ENCODE peak calls at places on chromosomes 13 and 19, in eight cellular contexts. One of them, this sample, is unnamed.

GRCh38 chr13:31168166-31168565 is 6.5 kb upstream of the HSPH1 start:
- DNase-seq in tibial nerve: no peak
- DNase-seq in CD8-positive, alpha-beta T cell: no peak
- DNase-seq in tibial artery: no peak
- DNase-seq in CD8-positive, alpha-beta memory T cell: no peak
- DNase-seq in Panc1: no peak
- DNase-seq in IMR-90: no peak
- DNase-seq in pancreas: no peak
- DNase-seq in this sample: no peak

GRCh38 chr13:50809133-50810090 is 34.1 kb downstream of the DLEU7 start:
- DNase-seq in tibial nerve: no peak
- DNase-seq in CD8-positive, alpha-beta T cell: no peak
- DNase-seq in tibial artery: no peak
- DNase-seq in CD8-positive, alpha-beta memory T cell: no peak
- DNase-seq in Panc1: no peak
- DNase-seq in IMR-90: no peak
- DNase-seq in pancreas: no peak
- DNase-seq in this sample: no peak

GRCh38 chr19:48501446-48501960 is 10.1 kb downstream of the LMTK3 start:
- DNase-seq in tibial nerve: no peak
- DNase-seq in CD8-positive, alpha-beta T cell: no peak
- DNase-seq in tibial artery: no peak
- DNase-seq in CD8-positive, alpha-beta memory T cell: no peak
- DNase-seq in Panc1: no peak
- DNase-seq in IMR-90: no peak
- DNase-seq in pancreas: peak; percentile 87
- DNase-seq in this sample: peak; percentile 84

GRCh38 chr19:52665529-52665928 is 27.4 kb upstream of the ZNF83 start:
- DNase-seq in tibial nerve: no peak
- DNase-seq in CD8-positive, alpha-beta T cell: no peak
- DNase-seq in tibial artery: no peak
- DNase-seq in CD8-positive, alpha-beta memory T cell: no peak
- DNase-seq in Panc1: peak; percentile 17
- DNase-seq in IMR-90: peak; percentile 39
- DNase-seq in pancreas: no peak
- DNase-seq in this sample: no peak

GRCh38 chr19:18390075-18390909 is 4.3 kb downstream of the GDF15 start:
- DNase-seq in tibial nerve: no peak
- DNase-seq in CD8-positive, alpha-beta T cell: no peak
- DNase-seq in tibial artery: no peak
- DNase-seq in CD8-positive, alpha-beta memory T cell: no peak
- DNase-seq in Panc1: no peak
- DNase-seq in IMR-90: no peak
- DNase-seq in pancreas: no peak
- DNase-seq in this sample: no peak

GRCh38 chr13:113973218-113974164 is at the start of gene C13orf46:
- DNase-seq in tibial nerve: no peak
- DNase-seq in CD8-positive, alpha-beta T cell: no peak
- DNase-seq in tibial artery: no peak
- DNase-seq in CD8-positive, alpha-beta memory T cell: no peak
- DNase-seq in Panc1: no peak
- DNase-seq in IMR-90: no peak
- DNase-seq in pancreas: peak; percentile 49
- DNase-seq in this sample: no peak

GRCh38 chr19:44512326-44513298 is 12.3 kb upstream of the ZNF180 start:
- DNase-seq in tibial nerve: no peak
- DNase-seq in CD8-positive, alpha-beta T cell: no peak
- DNase-seq in tibial artery: no peak
- DNase-seq in CD8-positive, alpha-beta memory T cell: no peak
- DNase-seq in Panc1: no peak
- DNase-seq in IMR-90: peak; percentile 58
- DNase-seq in pancreas: no peak
- DNase-seq in this sample: peak; percentile 65

GRCh38 chr13:102628559-102628958 is 31.8 kb downstream of the TPP2 start:
- DNase-seq in tibial nerve: no peak
- DNase-seq in CD8-positive, alpha-beta T cell: no peak
- DNase-seq in tibial artery: no peak
- DNase-seq in CD8-positive, alpha-beta memory T cell: no peak
- DNase-seq in Panc1: no peak
- DNase-seq in IMR-90: no peak
- DNase-seq in pancreas: no peak
- DNase-seq in this sample: no peak

GRCh38 chr19:48367855-48368254 is 3.7 kb downstream of the SYNGR4 start:
- DNase-seq in tibial nerve: no peak
- DNase-seq in CD8-positive, alpha-beta T cell: no peak
- DNase-seq in tibial artery: no peak
- DNase-seq in CD8-positive, alpha-beta memory T cell: no peak
- DNase-seq in Panc1: no peak
- DNase-seq in IMR-90: no peak
- DNase-seq in pancreas: no peak
- DNase-seq in this sample: no peak

GRCh38 chr13:39929583-39929982 is 274.1 kb downstream of the COG6 start:
- DNase-seq in tibial nerve: no peak
- DNase-seq in CD8-positive, alpha-beta T cell: no peak
- DNase-seq in tibial artery: no peak
- DNase-seq in CD8-positive, alpha-beta memory T cell: no peak
- DNase-seq in Panc1: no peak
- DNase-seq in IMR-90: no peak
- DNase-seq in pancreas: no peak
- DNase-seq in this sample: no peak

GRCh38 chr19:925912-926594 is at the start of gene ARID3A:
- DNase-seq in tibial nerve: no peak
- DNase-seq in CD8-positive, alpha-beta T cell: no peak
- DNase-seq in tibial artery: no peak
- DNase-seq in CD8-positive, alpha-beta memory T cell: no peak
- DNase-seq in Panc1: no peak
- DNase-seq in IMR-90: no peak
- DNase-seq in pancreas: no peak
- DNase-seq in this sample: peak; percentile 50

GRCh38 chr13:108924154-108924940 is 294.9 kb downstream of the MYO16 start:
- DNase-seq in tibial nerve: no peak
- DNase-seq in CD8-positive, alpha-beta T cell: no peak
- DNase-seq in tibial artery: no peak
- DNase-seq in CD8-positive, alpha-beta memory T cell: no peak
- DNase-seq in Panc1: no peak
- DNase-seq in IMR-90: peak; percentile 84
- DNase-seq in pancreas: no peak
- DNase-seq in this sample: no peak

GRCh38 chr19:47239610-47240296 is 8.8 kb upstream of the BBC3 start:
- DNase-seq in tibial nerve: no peak
- DNase-seq in CD8-positive, alpha-beta T cell: peak; percentile 30
- DNase-seq in tibial artery: no peak
- DNase-seq in CD8-positive, alpha-beta memory T cell: peak; percentile 87
- DNase-seq in Panc1: no peak
- DNase-seq in IMR-90: peak; percentile 47
- DNase-seq in pancreas: peak; percentile 77
- DNase-seq in this sample: peak; percentile 41

GRCh38 chr13:75872970-75873369 is 236.8 kb downstream of the LMO7 start:
- DNase-seq in tibial nerve: no peak
- DNase-seq in CD8-positive, alpha-beta T cell: no peak
- DNase-seq in tibial artery: no peak
- DNase-seq in CD8-positive, alpha-beta memory T cell: no peak
- DNase-seq in Panc1: no peak
- DNase-seq in IMR-90: no peak
- DNase-seq in pancreas: no peak
- DNase-seq in this sample: no peak

GRCh38 chr19:38831142-38831605 is 420 bp downstream of the ECH1 start:
- DNase-seq in tibial nerve: no peak
- DNase-seq in CD8-positive, alpha-beta T cell: no peak
- DNase-seq in tibial artery: peak; percentile 46
- DNase-seq in CD8-positive, alpha-beta memory T cell: peak; percentile 58
- DNase-seq in Panc1: no peak
- DNase-seq in IMR-90: peak; percentile 95
- DNase-seq in pancreas: peak; percentile 77
- DNase-seq in this sample: peak; percentile 83

GRCh38 chr13:75910591-75910990 is 274.5 kb downstream of the LMO7 start:
- DNase-seq in tibial nerve: no peak
- DNase-seq in CD8-positive, alpha-beta T cell: no peak
- DNase-seq in tibial artery: no peak
- DNase-seq in CD8-positive, alpha-beta memory T cell: no peak
- DNase-seq in Panc1: no peak
- DNase-seq in IMR-90: no peak
- DNase-seq in pancreas: no peak
- DNase-seq in this sample: no peak

GRCh38 chr13:111950697-111951096 is 116.3 kb upstream of the SOX1 start:
- DNase-seq in tibial nerve: no peak
- DNase-seq in CD8-positive, alpha-beta T cell: no peak
- DNase-seq in tibial artery: no peak
- DNase-seq in CD8-positive, alpha-beta memory T cell: no peak
- DNase-seq in Panc1: no peak
- DNase-seq in IMR-90: no peak
- DNase-seq in pancreas: no peak
- DNase-seq in this sample: no peak

GRCh38 chr13:79779061-79779460 is 298.1 kb downstream of the NDFIP2 start:
- DNase-seq in tibial nerve: no peak
- DNase-seq in CD8-positive, alpha-beta T cell: no peak
- DNase-seq in tibial artery: no peak
- DNase-seq in CD8-positive, alpha-beta memory T cell: no peak
- DNase-seq in Panc1: no peak
- DNase-seq in IMR-90: no peak
- DNase-seq in pancreas: no peak
- DNase-seq in this sample: no peak

GRCh38 chr19:8569066-8569761 is 8.0 kb downstream of the MYO1F start:
- DNase-seq in tibial nerve: no peak
- DNase-seq in CD8-positive, alpha-beta T cell: peak; percentile 33
- DNase-seq in tibial artery: peak; percentile 44
- DNase-seq in CD8-positive, alpha-beta memory T cell: peak; percentile 92
- DNase-seq in Panc1: no peak
- DNase-seq in IMR-90: peak; percentile 96
- DNase-seq in pancreas: no peak
- DNase-seq in this sample: peak; percentile 70

DNA sequence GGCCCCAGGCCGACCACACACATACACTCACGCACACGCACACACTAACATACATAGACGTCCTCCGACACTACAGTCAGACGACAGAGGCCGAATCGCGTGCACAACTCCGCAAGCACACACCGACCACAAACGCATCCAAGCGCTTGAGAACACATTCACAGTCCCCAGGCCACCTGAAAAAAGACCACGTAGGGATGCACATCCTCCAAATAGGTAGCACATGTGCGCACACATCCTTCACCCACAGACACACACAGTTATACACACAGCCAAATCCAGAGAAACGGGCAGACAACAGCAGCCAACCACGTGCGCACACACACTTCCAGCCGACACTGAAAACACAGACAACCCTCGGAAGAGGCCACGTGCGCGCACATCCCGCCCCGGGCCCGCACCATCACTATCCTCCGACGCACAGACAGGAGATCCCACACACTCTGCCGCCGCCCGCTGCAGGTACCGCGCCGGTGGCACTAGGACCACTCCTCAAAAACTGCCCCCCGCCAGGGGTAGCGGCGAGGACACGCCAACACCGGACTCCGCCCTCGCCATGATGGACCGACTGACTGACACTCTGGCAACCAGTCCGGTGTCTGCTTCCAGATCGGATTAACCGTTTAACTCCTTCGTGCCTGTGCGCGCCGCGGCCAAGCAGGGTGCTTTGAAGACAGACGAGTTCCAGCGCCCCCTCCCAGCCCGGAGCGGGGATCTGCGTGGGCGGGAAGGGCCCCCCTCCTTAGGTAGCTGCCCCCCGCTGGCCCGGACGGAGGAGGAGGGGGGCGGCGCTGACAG is 493 bp upstream of the PDE4A start:
- DNase-seq in tibial nerve: no peak
- DNase-seq in CD8-positive, alpha-beta T cell: no peak
- DNase-seq in tibial artery: no peak
- DNase-seq in CD8-positive, alpha-beta memory T cell: peak; percentile 75
- DNase-seq in Panc1: peak; percentile 61
- DNase-seq in IMR-90: peak; percentile 61
- DNase-seq in pancreas: no peak
- DNase-seq in this sample: no peak
- H3K4me3 ChIP-seq in tibial nerve: no peak overlapping the region
- H3K4me3 ChIP-seq in CD8-positive, alpha-beta T cell: peak overlapping the region; percentile 36
- H3K4me3 ChIP-seq in tibial artery: peak overlapping the region; percentile 24
- H3K4me3 ChIP-seq in CD8-positive, alpha-beta memory T cell: peak overlapping the region; percentile 20
- H3K4me3 ChIP-seq in Panc1: peak overlapping the region; percentile 51
- H3K4me3 ChIP-seq in IMR-90: peak overlapping the region; percentile 39
- H3K4me3 ChIP-seq in pancreas: no peak overlapping the region
- H3K4me3 ChIP-seq in this sample: peak overlapping the region; percentile 14

GRCh38 chr19:51065221-51065960 is 499 bp upstream of the KLK13 start:
- DNase-seq in tibial nerve: no peak
- DNase-seq in CD8-positive, alpha-beta T cell: no peak
- DNase-seq in tibial artery: no peak
- DNase-seq in CD8-positive, alpha-beta memory T cell: no peak
- DNase-seq in Panc1: no peak
- DNase-seq in IMR-90: no peak
- DNase-seq in pancreas: no peak
- DNase-seq in this sample: no peak

GRCh38 chr19:51066816-51067215 is 1.9 kb upstream of the KLK13 start:
- DNase-seq in tibial nerve: no peak
- DNase-seq in CD8-positive, alpha-beta T cell: no peak
- DNase-seq in tibial artery: no peak
- DNase-seq in CD8-positive, alpha-beta memory T cell: no peak
- DNase-seq in Panc1: no peak
- DNase-seq in IMR-90: no peak
- DNase-seq in pancreas: no peak
- DNase-seq in this sample: no peak

GRCh38 chr19:51063664-51064063 is 1.2 kb downstream of the KLK13 start:
- DNase-seq in tibial nerve: no peak
- DNase-seq in CD8-positive, alpha-beta T cell: no peak
- DNase-seq in tibial artery: no peak
- DNase-seq in CD8-positive, alpha-beta memory T cell: no peak
- DNase-seq in Panc1: no peak
- DNase-seq in IMR-90: no peak
- DNase-seq in pancreas: no peak
- DNase-seq in this sample: no peak

GRCh38 chr19:51066393-51066792 is 1.5 kb upstream of the KLK13 start:
- DNase-seq in tibial nerve: no peak
- DNase-seq in CD8-positive, alpha-beta T cell: no peak
- DNase-seq in tibial artery: no peak
- DNase-seq in CD8-positive, alpha-beta memory T cell: no peak
- DNase-seq in Panc1: no peak
- DNase-seq in IMR-90: no peak
- DNase-seq in pancreas: no peak
- DNase-seq in this sample: no peak

GRCh38 chr19:51064534-51065220 is at the start of gene KLK13:
- DNase-seq in tibial nerve: no peak
- DNase-seq in CD8-positive, alpha-beta T cell: no peak
- DNase-seq in tibial artery: no peak
- DNase-seq in CD8-positive, alpha-beta memory T cell: no peak
- DNase-seq in Panc1: no peak
- DNase-seq in IMR-90: no peak
- DNase-seq in pancreas: peak; percentile 66
- DNase-seq in this sample: no peak
- H3K27ac ChIP-seq in tibial nerve: no peak within 1 kb of the TSS
- H3K27ac ChIP-seq in CD8-positive, alpha-beta T cell: no peak within 1 kb of the TSS
- H3K27ac ChIP-seq in tibial artery: no peak within 1 kb of the TSS
- H3K27ac ChIP-seq in CD8-positive, alpha-beta memory T cell: no peak within 1 kb of the TSS
- H3K27ac ChIP-seq in Panc1: no peak within 1 kb of the TSS
- H3K27ac ChIP-seq in IMR-90: no peak within 1 kb of the TSS
- H3K27ac ChIP-seq in pancreas: no peak within 1 kb of the TSS
- H3K27ac ChIP-seq in this sample: no peak within 1 kb of the TSS

GRCh38 chr19:35495107-35496064 is 5.1 kb upstream of the KRTDAP start:
- DNase-seq in tibial nerve: no peak
- DNase-seq in CD8-positive, alpha-beta T cell: peak; percentile 38
- DNase-seq in tibial artery: peak; percentile 35
- DNase-seq in CD8-positive, alpha-beta memory T cell: peak; percentile 76
- DNase-seq in Panc1: peak; percentile 33
- DNase-seq in IMR-90: peak; percentile 55
- DNase-seq in pancreas: peak; percentile 84
- DNase-seq in this sample: peak; percentile 76
- H3K4me3 ChIP-seq in tibial nerve: no peak overlapping the region
- H3K4me3 ChIP-seq in CD8-positive, alpha-beta T cell: no peak overlapping the region
- H3K4me3 ChIP-seq in tibial artery: no peak overlapping the region
- H3K4me3 ChIP-seq in CD8-positive, alpha-beta memory T cell: no peak overlapping the region
- H3K4me3 ChIP-seq in Panc1: no peak overlapping the region
- H3K4me3 ChIP-seq in IMR-90: no peak overlapping the region
- H3K4me3 ChIP-seq in pancreas: no peak overlapping the region
- H3K4me3 ChIP-seq in this sample: no peak overlapping the region

GRCh38 chr13:77316430-77316829 is 10.5 kb downstream of the MYCBP2 start:
- DNase-seq in tibial nerve: no peak
- DNase-seq in CD8-positive, alpha-beta T cell: no peak
- DNase-seq in tibial artery: no peak
- DNase-seq in CD8-positive, alpha-beta memory T cell: no peak
- DNase-seq in Panc1: no peak
- DNase-seq in IMR-90: no peak
- DNase-seq in pancreas: no peak
- DNase-seq in this sample: no peak
- H3K27ac ChIP-seq in tibial nerve: peak overlapping the region; percentile 47
- H3K27ac ChIP-seq in CD8-positive, alpha-beta T cell: no peak overlapping the region
- H3K27ac ChIP-seq in tibial artery: peak overlapping the region; percentile 48
- H3K27ac ChIP-seq in CD8-positive, alpha-beta memory T cell: no peak overlapping the region
- H3K27ac ChIP-seq in Panc1: no peak overlapping the region
- H3K27ac ChIP-seq in IMR-90: no peak overlapping the region
- H3K27ac ChIP-seq in pancreas: no peak overlapping the region
- H3K27ac ChIP-seq in this sample: no peak overlapping the region

This sample was measured in Peyer's patch.